ENCODE peak calls at places on chromosomes 12 and 14, in five cellular contexts. V, S, B, R and G are unnamed samples.

GRCh38 chr12:21940972-21941521 is at the start of gene ABCC9:
- DNase-seq in R (peak), V (no peak), S (peak), B (no peak), G (no peak)

GRCh38 chr12:1457901-1458300 is 136.5 kb downstream of the FBXL14 start:
- DNase-seq in S (no peak), V (no peak), R (no peak), B (no peak), G (no peak)

GRCh38 chr14:64721391-64721791 is 17.2 kb downstream of the PLEKHG3 start:
- DNase-seq in V (no peak), R (no peak), S (no peak), B (no peak), G (no peak)

GRCh38 chr12:121093487-121093891 is 39.2 kb upstream of the P2RX7 start:
- DNase-seq in S (no peak), R (no peak), B (no peak), V (no peak), G (no peak)

GRCh38 chr12:10097521-10097920 is 1.3 kb downstream of the CLEC1A start:
- DNase-seq in V (no peak), S (no peak), B (no peak), R (no peak), G (no peak)

GRCh38 chr14:33676135-33676566 is 274.7 kb downstream of the EGLN3 start:
- DNase-seq in V (peak), S (peak), R (peak), B (peak), G (peak)

GRCh38 chr12:77893918-77894317 is 63.2 kb downstream of the NAV3 start:
- DNase-seq in V (peak), B (peak), S (no peak), R (no peak), G (no peak)

GRCh38 chr12:132391326-132392041 is 62.1 kb upstream of the GALNT9 start:
- DNase-seq in S (no peak), V (no peak), R (no peak), B (no peak), G (no peak)

GRCh38 chr12:74120644-74121043 is 417.0 kb upstream of the ATXN7L3B start:
- DNase-seq in B (no peak), S (no peak), R (no peak), V (no peak), G (no peak)

GRCh38 chr12:105946541-105946940 is 192.2 kb downstream of the NUAK1 start:
- DNase-seq in B (no peak), V (no peak), S (peak), R (no peak), G (no peak)

GRCh38 chr12:77979597-77980250 is 149.0 kb downstream of the NAV3 start:
- DNase-seq in V (no peak), S (no peak), B (no peak), R (no peak), G (no peak)

GRCh38 chr14:22509036-22509709 is 79.9 kb downstream of the DAD1 start:
- DNase-seq in R (no peak), V (no peak), B (no peak), S (no peak), G (no peak)

GRCh38 chr12:112190626-112191025 is 65.3 kb downstream of the TRAFD1 start:
- DNase-seq in V (no peak), S (no peak), R (no peak), B (no peak), G (peak)

GRCh38 chr12:95396849-95397498 is 77.0 kb upstream of the METAP2 start:
- DNase-seq in B (no peak), R (no peak), V (peak), S (no peak), G (no peak)

GRCh38 chr14:79543966-79544365 is 667.3 kb downstream of the DIO2 start:
- DNase-seq in B (no peak), R (peak), V (no peak), S (no peak), G (peak)

GRCh38 chr12:120368789-120369475 is at the start of gene MSI1:
- DNase-seq in R (peak), S (no peak), B (no peak), V (no peak), G (peak)

DNA sequence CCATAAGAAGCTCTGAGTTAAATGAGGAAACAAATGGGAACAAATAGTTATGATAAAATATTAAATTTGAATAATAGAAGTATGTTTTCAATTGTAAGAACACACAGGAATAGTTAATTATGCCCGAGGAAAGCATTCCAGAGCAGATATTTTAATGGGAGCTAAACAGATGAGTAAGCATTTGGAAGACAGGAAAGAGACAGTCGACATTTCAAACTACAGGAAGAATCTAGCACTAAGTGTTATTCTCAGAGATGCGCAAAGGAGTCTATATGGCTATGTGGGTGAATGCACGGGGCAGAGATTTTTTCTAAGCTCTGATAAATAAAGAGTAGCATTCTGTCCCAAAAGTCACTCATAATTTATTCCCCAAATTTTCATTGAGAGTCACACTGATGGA is 64.5 kb upstream of the SSTR1 start:
- DNase-seq in S (no peak), R (no peak), V (no peak), B (no peak), G (no peak)
- TF ChIP-seq JUND in S (no peak), R (no peak), V (no peak), B (no peak), G (no peak)

GRCh38 chr14:94560291-94560665 is 964 bp upstream of the SERPINA4 start:
- DNase-seq in V (no peak), R (no peak), B (no peak), S (no peak), G (no peak)

GRCh38 chr14:94558842-94559241 is 2.4 kb upstream of the SERPINA4 start:
- DNase-seq in S (no peak), V (no peak), B (no peak), R (no peak), G (no peak)

GRCh38 chr14:94561656-94562010 is 391 bp downstream of the SERPINA4 start:
- DNase-seq in B (no peak), R (no peak), V (no peak), S (no peak), G (no peak)

GRCh38 chr14:94560782-94561655 is at the start of gene SERPINA4:
- DNase-seq in V (peak), R (no peak), B (no peak), S (no peak), G (no peak)

GRCh38 chr14:94559638-94560290 is 1.5 kb upstream of the SERPINA4 start:
- DNase-seq in S (no peak), V (no peak), R (no peak), B (no peak), G (no peak)
- TF ChIP-seq JUND in S (no peak), V (no peak), R (no peak), B (no peak), G (no peak)

GRCh38 chr12:88496429-88497190 is 83.7 kb downstream of the KITLG start:
- DNase-seq in R (no peak), B (no peak), V (no peak), S (no peak), G (no peak)
- TF ChIP-seq JUND in R (no peak), B (no peak), V (no peak), S (no peak), G (no peak)

GRCh38 chr12:123363743-123364531 is 710 bp downstream of the SBNO1 start:
- DNase-seq in R (peak), S (peak), B (no peak), V (peak), G (no peak)

GRCh38 chr12:123367511-123367910 is 2.9 kb upstream of the SBNO1 start:
- DNase-seq in S (no peak), V (no peak), R (no peak), B (no peak), G (no peak)

GRCh38 chr12:123365141-123365917 is 682 bp upstream of the SBNO1 start:
- DNase-seq in R (peak), V (peak), B (peak), S (peak), G (peak)

GRCh38 chr12:123364532-123365140 is at the start of gene SBNO1:
- DNase-seq in R (no peak), S (peak), V (peak), B (peak), G (peak)

DNA sequence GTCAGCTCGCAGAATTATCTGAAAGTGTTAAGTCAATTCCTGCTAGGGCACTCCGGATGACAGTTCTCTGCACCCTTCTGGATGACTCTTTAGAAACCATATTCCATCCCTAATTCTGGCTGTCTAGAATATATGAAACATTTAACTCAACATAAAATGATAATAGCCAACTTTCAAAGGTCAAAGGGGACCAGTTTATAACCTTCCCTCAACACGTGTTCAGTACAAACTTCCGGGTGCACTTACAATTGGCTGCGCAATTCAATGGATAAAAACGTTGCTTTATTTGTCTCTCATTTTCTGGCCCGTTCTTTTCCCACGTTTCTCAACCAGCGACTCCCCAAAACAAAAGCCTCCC is 1.3 kb downstream of the SBNO1 start:
- DNase-seq in R (no peak), V (no peak), B (no peak), S (no peak), G (no peak)
- TF ChIP-seq JUND in R (no peak), V (no peak), B (peak), S (no peak), G (no peak)

GRCh38 chr14:89667983-89668382 is 250.9 kb upstream of the FOXN3 start:
- DNase-seq in S (no peak), R (no peak), V (no peak), B (no peak), G (no peak)
- TF ChIP-seq JUND in S (no peak), R (no peak), V (no peak), B (no peak), G (no peak)

GRCh38 chr12:89461649-89462612 is 62.7 kb downstream of the GALNT4 start:
- DNase-seq in S (peak), R (no peak), V (peak), B (peak), G (peak)
- TF ChIP-seq JUND in S (no peak), R (no peak), V (no peak), B (no peak), G (no peak)

GRCh38 chr12:49111206-49111605 is 559 bp upstream of the LMBR1L start:
- DNase-seq in S (no peak), R (no peak), V (no peak), B (no peak), G (no peak)
- TF ChIP-seq JUND in S (no peak), R (no peak), V (no peak), B (no peak), G (no peak)

GRCh38 chr12:25648460-25648859 is 95.4 kb upstream of the LMNTD1 start:
- DNase-seq in B (peak), V (no peak), R (no peak), S (no peak), G (peak)
- TF ChIP-seq JUND in B (no peak), V (no peak), R (no peak), S (no peak), G (no peak)